ENCODE peak calls at places on chromosomes 5 and 9, in nine cellular contexts. L is spleen, U is fibroblast of lung, J is cardiac muscle cell, M is tibial artery, H is thyroid gland, V is tibial nerve, F is prostate gland, R is stomach. C is an unnamed sample.
A peak's percentile ranks its signal among the peaks of the same experiment; 100 is the strongest.

GRCh38 chr5:157750320-157750719 is 6.8 kb downstream of the LSM11 start:
- DNase-seq in V (no peak), J (peak; percentile 26), R (no peak), L (no peak), H (no peak), M (no peak), U (peak; percentile 53), F (no peak), C (no peak)

GRCh38 chr5:78507531-78507930 is 141.0 kb downstream of the LHFPL2 start:
- DNase-seq in J (no peak), H (no peak), L (no peak), V (no peak), M (no peak), U (no peak), F (no peak), R (no peak), C (no peak)

GRCh38 chr9:121308765-121309164 is 40.8 kb downstream of the GSN start:
- DNase-seq in F (no peak), M (peak; percentile 71), H (no peak), J (no peak), L (peak; percentile 39), R (no peak), V (no peak), U (no peak), C (no peak)

GRCh38 chr5:470961-471749 is 28.2 kb downstream of the EXOC3 start:
- DNase-seq in H (peak; percentile 3), U (no peak), F (no peak), R (no peak), V (no peak), M (peak; percentile 60), L (peak; percentile 81), J (no peak), C (no peak)

GRCh38 chr9:8560560-8561525 is 761.3 kb upstream of the DMAC1 start:
- DNase-seq in V (no peak), J (no peak), M (no peak), R (no peak), L (no peak), H (no peak), F (no peak), U (peak; percentile 13), C (no peak)

GRCh38 chr9:83231039-83231438 is 168.1 kb upstream of the RASEF start:
- DNase-seq in R (no peak), J (peak; percentile 61), U (no peak), V (no peak), L (no peak), F (no peak), H (no peak), M (no peak), C (no peak)

GRCh38 chr5:167050568-167051214 is 1240.8 kb upstream of the WWC1 start:
- DNase-seq in J (peak; percentile 76), F (no peak), V (no peak), R (no peak), L (no peak), H (no peak), U (peak; percentile 8), M (no peak), C (no peak)

GRCh38 chr5:1654786-1655495 is 131.2 kb upstream of the LPCAT1 start:
- DNase-seq in M (peak; percentile 33), F (no peak), V (no peak), U (no peak), H (no peak), R (no peak), L (no peak), J (no peak), C (no peak)

GRCh38 chr9:136013116-136013515 is 51.9 kb upstream of the UBAC1 start:
- DNase-seq in M (peak; percentile 52), H (peak; percentile 1), F (no peak), V (no peak), U (no peak), J (no peak), R (no peak), L (peak; percentile 69), C (no peak)

GRCh38 chr5:60722416-60722815 is 22.4 kb upstream of the DEPDC1B start:
- DNase-seq in H (no peak), V (no peak), M (no peak), R (no peak), L (no peak), F (no peak), U (no peak), J (no peak), C (no peak)

GRCh38 chr9:2674141-2674824 is 43.0 kb upstream of the KCNV2 start:
- DNase-seq in H (no peak), F (no peak), L (no peak), M (no peak), U (no peak), V (no peak), R (no peak), J (no peak), C (no peak)

GRCh38 chr5:42811591-42812392 is at the start of gene SELENOP:
- DNase-seq in V (peak; percentile 84), L (no peak), H (peak; percentile 50), R (peak; percentile 79), J (peak; percentile 72), M (peak; percentile 67), F (peak; percentile 84), U (no peak), C (peak; percentile 2)

GRCh38 chr5:137933491-137933911 is 44.2 kb downstream of the PKD2L2 start:
- DNase-seq in U (peak; percentile 54), L (no peak), M (no peak), F (no peak), R (no peak), V (no peak), J (peak; percentile 35), H (no peak), C (no peak)

GRCh38 chr5:137935190-137935589 is 45.9 kb downstream of the PKD2L2 start:
- DNase-seq in L (no peak), F (no peak), J (no peak), M (no peak), U (no peak), V (no peak), R (no peak), H (no peak), C (no peak)

GRCh38 chr5:137935694-137936093 is 46.4 kb downstream of the PKD2L2 start:
- DNase-seq in F (no peak), R (no peak), H (no peak), V (no peak), L (no peak), M (no peak), U (no peak), J (no peak), C (no peak)

GRCh38 chr5:137939331-137939730 is 50.1 kb downstream of the PKD2L2 start:
- DNase-seq in F (no peak), J (no peak), V (no peak), M (no peak), L (no peak), H (no peak), U (no peak), R (no peak), C (no peak)

DNA sequence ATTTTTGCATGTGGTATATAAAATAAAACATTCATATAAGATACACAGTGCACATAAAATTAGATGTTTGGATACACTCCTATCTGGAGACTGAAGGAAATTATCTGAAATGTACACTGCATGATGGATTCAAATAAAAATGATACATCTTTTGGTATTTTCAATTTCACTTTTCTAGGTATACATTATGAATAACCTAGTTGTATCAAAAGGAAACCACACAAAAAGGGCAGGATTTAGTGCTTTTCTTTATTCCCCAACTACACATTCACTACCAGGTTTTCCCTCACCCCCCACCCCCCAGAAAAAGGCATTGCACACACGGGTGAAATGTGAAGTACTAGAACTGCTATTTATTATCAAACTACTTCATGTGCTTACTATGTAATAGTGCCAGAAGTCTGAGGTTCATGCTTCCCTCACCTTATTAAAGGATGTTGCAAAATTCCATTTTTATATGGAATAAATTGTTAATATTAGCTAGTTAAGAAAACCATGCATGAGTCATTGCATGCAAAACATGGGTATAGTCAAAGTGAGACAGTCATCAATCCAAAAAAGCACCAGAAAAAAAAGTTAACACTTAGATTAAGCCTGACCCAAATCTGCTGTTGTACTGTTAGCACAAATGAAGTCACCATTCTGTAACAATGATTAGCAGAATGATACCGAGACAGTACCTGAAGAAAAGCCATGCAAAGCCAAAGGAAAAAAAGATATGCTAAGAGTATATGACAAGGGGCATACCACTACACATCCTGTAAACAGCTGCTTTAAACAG is 49.3 kb downstream of the PKD2L2 start:
- DNase-seq in F (no peak), L (no peak), J (no peak), V (no peak), U (no peak), M (no peak), H (no peak), R (no peak), C (no peak)
- H3K36me3 ChIP-seq in F (peaks cover 5% of the 10 kb centered on the region), L (peaks cover 74% of the 10 kb centered on the region), J (peaks cover 69% of the 10 kb centered on the region), V (peaks cover 69% of the 10 kb centered on the region), U (no peaks in the 10 kb centered on the region), M (peaks cover 79% of the 10 kb centered on the region), H (peaks cover 43% of the 10 kb centered on the region), R (peaks cover 77% of the 10 kb centered on the region), C (peaks cover 8% of the 10 kb centered on the region)

GRCh38 chr5:137200906-137201305 is 298.2 kb downstream of the SPOCK1 start:
- DNase-seq in L (no peak), H (no peak), R (no peak), U (no peak), J (no peak), V (no peak), M (no peak), F (no peak), C (no peak)
- H3K4me3 ChIP-seq in L (no peak overlapping the region), H (no peak overlapping the region), R (no peak overlapping the region), U (no peak overlapping the region), J (no peak overlapping the region), V (no peak overlapping the region), M (no peak overlapping the region), F (no peak overlapping the region), C (no peak overlapping the region)

DNA sequence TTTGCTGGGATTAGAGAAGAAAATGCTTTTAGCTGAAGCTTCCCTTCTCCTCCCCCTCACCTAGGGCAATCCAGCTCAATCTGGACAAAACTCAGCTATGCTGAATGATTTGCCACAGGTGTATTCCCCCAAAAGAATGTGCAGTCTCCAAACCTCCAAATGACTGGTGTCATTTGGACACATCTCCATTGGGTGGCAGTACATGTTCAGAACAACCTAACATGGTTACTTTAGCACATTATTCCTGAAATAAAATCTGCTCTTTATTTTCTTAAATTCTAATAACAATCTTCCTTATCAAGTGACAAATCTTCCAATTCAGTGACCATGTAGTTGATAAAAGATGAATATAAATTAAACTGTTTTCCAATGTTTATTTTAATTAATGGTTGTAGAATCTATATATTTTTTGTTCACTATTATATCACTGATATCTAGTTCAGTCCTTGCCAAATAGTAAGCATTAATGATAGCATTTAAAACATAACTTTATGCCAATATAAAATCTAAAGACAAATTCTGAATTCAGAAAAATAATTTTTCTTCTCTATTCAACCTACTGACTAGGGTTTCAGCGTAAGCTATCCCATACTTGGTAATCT is 61.3 kb upstream of the MOCS2 start:
- DNase-seq in V (peak; percentile 45), R (no peak), L (no peak), H (no peak), J (peak; percentile 62), M (no peak), F (no peak), U (peak; percentile 37), C (no peak)
- TF ChIP-seq CTCF in V (peak; percentile 52), R (peak; percentile 40), L (peak; percentile 22), H (no peak), J (peak; percentile 70), M (peak; percentile 56), F (peak; percentile 51), U (peak; percentile 69), C (peak; percentile 65)

GRCh38 chr9:112286906-112287305 is 46.5 kb downstream of the PTBP3 start:
- DNase-seq in M (no peak), U (peak; percentile 2), F (no peak), J (no peak), V (no peak), L (no peak), H (no peak), R (no peak), C (no peak)
- H3K36me3 ChIP-seq in M (peaks cover 10% of the 10 kb centered on the region), U (no peaks in the 10 kb centered on the region), F (no peaks in the 10 kb centered on the region), J (no peaks in the 10 kb centered on the region), V (peaks cover 25% of the 10 kb centered on the region), L (peaks cover 60% of the 10 kb centered on the region), H (no peaks in the 10 kb centered on the region), R (peaks cover 26% of the 10 kb centered on the region), C (peaks cover 1% of the 10 kb centered on the region)